ENCODE peak calls at places on chromosome 20, in seven cellular contexts. S is naive thymus-derived CD4-positive, alpha-beta T cell; W is endodermal cell; P is Caco-2; R is esophagus squamous epithelium; H is adrenal gland; O is fibroblast of lung. J is an unnamed sample.

GRCh38 chr20:63022501-63022900 is 15.7 kb upstream of the BHLHE23 start:
- DNase-seq in R (no peak), H (no peak), W (no peak), P (no peak), O (no peak), S (no peak), J (no peak)

GRCh38 chr20:35312348-35312747 is 20.1 kb upstream of the FAM83C start:
- DNase-seq in S (no peak), P (no peak), O (peak; percentile 96), R (no peak), W (no peak), H (no peak), J (no peak)

GRCh38 chr20:35314460-35315198 is 22.4 kb upstream of the FAM83C start:
- DNase-seq in W (no peak), S (no peak), O (peak; percentile 66), R (no peak), P (no peak), H (no peak), J (no peak)

GRCh38 chr20:45539382-45539781 is at the start of gene WFDC6:
- DNase-seq in P (no peak), S (no peak), W (no peak), H (no peak), R (no peak), O (no peak), J (no peak)

GRCh38 chr20:38760978-38761377 is 12.7 kb downstream of the ACTR5 start:
- DNase-seq in H (no peak), R (no peak), S (no peak), W (no peak), O (no peak), P (no peak), J (no peak)

GRCh38 chr20:16580127-16580526 is 6.9 kb upstream of the KIF16B start:
- DNase-seq in S (no peak), O (peak; percentile 71), R (no peak), W (no peak), P (peak; percentile 70), H (no peak), J (peak; percentile 63)

GRCh38 chr20:17630806-17631195 is 51.2 kb downstream of the RRBP1 start:
- DNase-seq in O (no peak), W (no peak), S (no peak), P (no peak), R (no peak), H (no peak), J (no peak)

GRCh38 chr20:35917077-35917476 is 37.2 kb downstream of the SCAND1 start:
- DNase-seq in H (no peak), P (no peak), W (no peak), R (no peak), O (no peak), S (no peak), J (no peak)

GRCh38 chr20:20549699-20550098 is 162.7 kb downstream of the RALGAPA2 start:
- DNase-seq in W (no peak), H (no peak), S (no peak), P (peak; percentile 68), R (no peak), O (peak; percentile 73), J (peak; percentile 65)

GRCh38 chr20:46872315-46873211 is 22.1 kb upstream of the EYA2 start:
- DNase-seq in O (peak; percentile 18), W (no peak), H (no peak), R (no peak), S (no peak), P (no peak), J (no peak)

DNA sequence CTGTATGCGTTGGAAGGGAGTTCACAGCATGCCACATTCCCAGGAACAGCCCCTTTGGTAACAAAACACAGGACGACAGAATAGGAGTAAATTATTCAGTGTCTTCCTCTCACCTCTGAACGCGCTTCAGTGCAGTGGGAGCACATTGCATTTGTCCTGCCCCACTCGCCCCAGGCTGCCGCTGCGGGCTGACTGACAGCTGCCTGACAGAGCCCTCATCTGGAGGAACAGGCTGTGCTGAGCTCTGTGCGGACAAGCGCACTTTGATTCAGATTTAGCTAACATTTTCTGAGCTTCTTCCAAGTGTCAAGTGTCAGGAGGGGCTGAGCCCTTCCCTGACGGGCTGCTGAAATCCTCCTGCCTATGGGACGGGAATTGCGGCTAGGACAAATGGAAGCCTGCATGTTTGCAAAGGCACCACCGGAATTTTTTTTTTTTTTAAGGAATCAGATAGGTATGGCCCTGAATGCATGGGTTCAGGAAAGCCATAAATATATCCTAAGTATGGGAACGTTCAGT is 383.0 kb upstream of the CDH4 start:
- DNase-seq in O (no peak), H (no peak), R (no peak), W (no peak), P (peak; percentile 24), S (no peak), J (no peak)
- H3K27me3 ChIP-seq in O (no peaks in the 10 kb centered on the region), H (no peaks in the 10 kb centered on the region), R (no peaks in the 10 kb centered on the region), W (no peaks in the 10 kb centered on the region), P (no peaks in the 10 kb centered on the region), S (no peaks in the 10 kb centered on the region), J (no peaks in the 10 kb centered on the region)

GRCh38 chr20:8132632-8133587 is 844 bp downstream of the PLCB1 start:
- DNase-seq in S (no peak), W (peak; percentile 66), O (peak; percentile 40), R (no peak), P (no peak), H (peak; percentile 56), J (no peak)
- H3K4me3 ChIP-seq in S (peak overlapping the region; percentile 57), W (peak overlapping the region; percentile 72), O (peak overlapping the region; percentile 45), R (peak overlapping the region; percentile 53), P (peak overlapping the region; percentile 76), H (peak overlapping the region; percentile 51), J (peak overlapping the region; percentile 43)

GRCh38 chr20:25863536-25864325 is 167.1 kb upstream of the ZNF337 start:
- DNase-seq in O (no peak), P (peak; percentile 72), S (no peak), W (peak; percentile 67), H (no peak), R (no peak), J (no peak)
- H3K27me3 ChIP-seq in O (peaks cover 31% of the 10 kb centered on the region), P (no peaks in the 10 kb centered on the region), S (peaks cover 12% of the 10 kb centered on the region), W (peaks cover 81% of the 10 kb centered on the region), H (no peaks in the 10 kb centered on the region), R (no peaks in the 10 kb centered on the region), J (peaks cover 14% of the 10 kb centered on the region)

DNA sequence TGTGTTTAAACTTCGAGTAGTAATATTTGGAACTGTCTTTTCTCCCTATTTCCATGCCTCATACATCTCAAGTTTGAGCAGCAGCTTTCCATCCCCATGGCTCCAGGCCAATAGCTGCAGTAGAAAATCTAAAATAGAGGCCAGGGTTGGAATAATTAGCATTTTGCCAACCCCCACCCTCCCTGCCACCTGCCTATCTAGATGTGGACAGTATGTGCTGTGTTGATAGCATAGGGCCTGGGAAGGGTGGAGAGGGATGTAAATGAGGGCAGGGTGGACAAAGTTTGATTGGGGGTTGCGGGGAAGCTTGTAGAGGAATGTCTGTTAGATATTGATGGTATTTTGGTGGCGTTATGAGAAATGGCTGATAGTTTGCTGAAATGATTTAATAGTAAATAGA is 5.6 kb downstream of the TOP1 start:
- DNase-seq in W (no peak), P (no peak), H (no peak), S (no peak), R (no peak), O (no peak), J (peak; percentile 69)
- H3K4me3 ChIP-seq in W (no peak overlapping the region), P (no peak overlapping the region), H (no peak overlapping the region), S (no peak overlapping the region), R (no peak overlapping the region), O (no peak overlapping the region), J (peak overlapping the region; percentile 13)

GRCh38 chr20:32416206-32416605 is 58.1 kb downstream of the ASXL1 start:
- DNase-seq in H (no peak), P (no peak), W (no peak), S (no peak), O (no peak), R (no peak), J (no peak)

GRCh38 chr20:32418376-32418775 is 60.2 kb downstream of the ASXL1 start:
- DNase-seq in P (no peak), O (no peak), H (no peak), S (no peak), W (no peak), R (no peak), J (no peak)

GRCh38 chr20:32415494-32415893 is 57.4 kb downstream of the ASXL1 start:
- DNase-seq in P (no peak), H (no peak), W (no peak), O (no peak), S (no peak), R (no peak), J (no peak)

GRCh38 chr20:32421290-32421689 is 63.2 kb downstream of the ASXL1 start:
- DNase-seq in W (no peak), P (no peak), R (no peak), O (no peak), H (no peak), S (no peak), J (no peak)
- H3K27me3 ChIP-seq in W (no peaks in the 10 kb centered on the region), P (no peaks in the 10 kb centered on the region), R (no peaks in the 10 kb centered on the region), O (no peaks in the 10 kb centered on the region), H (no peaks in the 10 kb centered on the region), S (no peaks in the 10 kb centered on the region), J (no peaks in the 10 kb centered on the region)

GRCh38 chr20:54133434-54134427 is 40.1 kb downstream of the CYP24A1 start:
- DNase-seq in P (peak; percentile 61), W (no peak), H (no peak), O (peak; percentile 54), S (no peak), R (no peak), J (peak; percentile 37)

GRCh38 chr20:54134445-54135220 is 39.2 kb downstream of the CYP24A1 start:
- DNase-seq in W (no peak), P (no peak), O (peak; percentile 83), S (no peak), R (no peak), H (no peak), J (no peak)

GRCh38 chr20:54129350-54129749 is 44.4 kb downstream of the CYP24A1 start:
- DNase-seq in W (no peak), P (no peak), O (no peak), R (no peak), H (no peak), S (no peak), J (no peak)

GRCh38 chr20:54131675-54132611 is 41.8 kb downstream of the CYP24A1 start:
- DNase-seq in H (no peak), S (no peak), R (no peak), O (peak; percentile 30), W (no peak), P (no peak), J (no peak)

GRCh38 chr20:54132612-54133433 is 41.0 kb downstream of the CYP24A1 start:
- DNase-seq in W (peak; percentile 63), O (peak; percentile 99), S (no peak), H (no peak), R (no peak), P (peak; percentile 81), J (peak; percentile 6)
- H3K4me3 ChIP-seq in W (no peak overlapping the region), O (no peak overlapping the region), S (no peak overlapping the region), H (no peak overlapping the region), R (no peak overlapping the region), P (no peak overlapping the region), J (no peak overlapping the region)

DNA sequence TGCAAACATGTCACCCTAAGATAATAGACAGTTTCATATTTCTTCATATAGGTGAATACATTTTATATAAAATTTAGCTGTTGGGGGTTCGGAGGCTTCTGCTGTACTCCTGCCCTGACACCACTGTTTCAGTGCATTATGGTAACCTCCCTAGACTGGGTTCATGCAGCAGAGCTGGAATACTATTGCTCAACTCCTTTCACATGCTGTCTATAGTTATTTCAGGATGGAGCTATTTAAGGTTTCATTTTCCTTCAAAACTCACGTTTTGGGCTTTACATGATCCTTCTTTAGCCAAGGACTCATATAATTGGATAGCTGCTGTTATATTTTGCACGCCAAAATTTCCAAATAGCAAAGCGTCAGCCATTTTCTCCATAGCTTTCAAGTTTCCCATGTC is 76.9 kb downstream of the SEL1L2 start:
- DNase-seq in W (no peak), O (no peak), P (no peak), S (no peak), R (no peak), H (no peak), J (no peak)
- H3K27me3 ChIP-seq in W (no peaks in the 10 kb centered on the region), O (no peaks in the 10 kb centered on the region), P (no peaks in the 10 kb centered on the region), S (no peaks in the 10 kb centered on the region), R (no peaks in the 10 kb centered on the region), H (no peaks in the 10 kb centered on the region), J (no peaks in the 10 kb centered on the region)

GRCh38 chr20:41139227-41140093 is 2.1 kb downstream of the PLCG1 start:
- DNase-seq in R (no peak), O (no peak), H (no peak), P (no peak), S (no peak), W (no peak), J (no peak)
- H3K4me3 ChIP-seq in R (no peak overlapping the region), O (peak overlapping the region; percentile 87), H (no peak overlapping the region), P (peak overlapping the region; percentile 96), S (peak overlapping the region; percentile 82), W (peak overlapping the region; percentile 97), J (peak overlapping the region; percentile 87)